ENCODE peak calls at places on chromosomes 5 and 9, in four cellular contexts. O is A673, V is GM23338, N is MM.1S. Z is an unnamed sample. For H3K4me1, the result is how much of the 10 kb centered on the place peaks cover.

GRCh38 chr9:112443200-112443599 is 43.4 kb upstream of the KIAA1958 start:
- DNase-seq in N (peak), O (peak), V (peak), Z (no peak)

GRCh38 chr5:142600611-142601360 is 85.1 kb downstream of the FGF1 start:
- DNase-seq in O (no peak), V (no peak), N (no peak), Z (peak)

GRCh38 chr5:19172926-19173425 is 815.0 kb downstream of the CDH18 start:
- DNase-seq in N (no peak), O (no peak), V (no peak), Z (no peak)

GRCh38 chr5:115770466-115770865 is 46.0 kb downstream of the CDO1 start:
- DNase-seq in O (peak), V (peak), N (no peak), Z (no peak)

GRCh38 chr9:13770956-13771355 is 491.5 kb upstream of the MPDZ start:
- DNase-seq in V (no peak), O (no peak), N (no peak), Z (no peak)

GRCh38 chr9:91802391-91802790 is 147.6 kb downstream of the ROR2 start:
- DNase-seq in O (no peak), N (no peak), V (no peak), Z (no peak)

GRCh38 chr5:4188704-4189103 is 593.1 kb downstream of the IRX1 start:
- DNase-seq in V (no peak), N (no peak), O (no peak), Z (no peak)

GRCh38 chr9:110069326-110070248 is 138.4 kb downstream of the C9orf152 start:
- DNase-seq in V (no peak), N (no peak), O (peak), Z (no peak)

GRCh38 chr5:62791059-62791458 is 212.4 kb downstream of the LRRC70 start:
- DNase-seq in O (peak), V (peak), N (peak), Z (peak)

GRCh38 chr5:83470920-83471404 is 582 bp upstream of the VCAN start:
- DNase-seq in O (no peak), N (no peak), V (peak), Z (peak)

GRCh38 chr9:93954436-93955355 is at the start of gene BARX1:
- DNase-seq in V (peak), N (no peak), O (peak), Z (no peak)
- TF ChIP-seq EZH2 in V (peak), N (no peak), O (peak), Z (peak)

DNA sequence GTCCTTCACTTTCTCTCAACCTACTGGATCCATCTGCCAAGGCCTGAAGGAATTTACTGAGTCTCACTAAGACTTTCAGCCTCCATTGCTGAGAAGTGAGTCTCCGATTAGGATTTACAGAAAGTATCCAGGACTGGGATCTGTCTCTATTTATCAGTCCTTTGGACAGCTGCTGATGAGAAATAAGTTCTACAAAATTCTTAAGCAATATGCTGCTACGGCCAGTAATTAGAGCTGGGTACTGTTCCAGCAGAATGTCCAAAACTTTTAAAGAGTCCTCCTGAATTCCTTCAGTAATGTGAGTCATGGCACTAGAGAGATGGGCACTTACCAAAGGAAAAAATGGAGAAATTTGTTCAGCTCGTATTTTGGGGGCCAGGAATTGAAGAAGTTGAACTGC is 5.9 kb downstream of the TEX10 start:
- DNase-seq in N (no peak), O (no peak), V (no peak), Z (no peak)
- H3K4me1 ChIP-seq in N (under half), O (under half), V (under half), Z (under half)

DNA sequence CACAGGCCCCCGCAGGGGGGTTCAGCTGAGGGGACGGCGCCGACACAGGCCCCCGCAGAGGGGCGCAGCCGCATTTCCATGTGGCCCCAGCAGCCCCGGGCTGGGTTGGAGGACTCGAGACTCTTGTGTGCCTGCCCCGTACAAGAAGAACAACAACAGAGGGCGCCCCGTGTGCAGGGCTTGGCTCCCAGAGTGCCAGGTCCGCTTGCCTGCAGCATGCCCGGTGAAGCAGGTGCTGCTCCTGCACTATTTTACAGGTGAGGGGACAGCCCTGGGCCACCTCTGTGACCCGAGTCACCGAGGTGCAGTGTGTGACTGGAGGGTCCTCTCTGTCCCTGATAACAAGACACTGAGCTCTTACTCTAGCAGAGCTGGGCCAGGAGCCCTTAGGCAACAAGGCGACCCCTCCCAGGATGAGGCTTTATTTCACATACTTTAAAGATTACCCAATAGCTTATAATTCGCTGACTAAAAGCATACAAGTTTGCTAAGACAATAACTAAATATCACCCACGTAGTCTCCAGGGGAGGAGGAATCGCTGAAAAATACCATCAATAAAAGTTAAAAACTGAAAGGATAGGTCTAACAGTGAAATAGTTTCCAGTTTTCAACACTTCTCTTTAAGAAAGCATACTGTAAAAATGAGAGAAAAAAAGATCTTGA is 41.7 kb upstream of the SLC9A3 start:
- DNase-seq in O (no peak), N (no peak), V (peak), Z (no peak)
- TF ChIP-seq EZH2 in O (no peak), N (no peak), V (no peak), Z (no peak)

GRCh38 chr9:126619336-126619919 is 5.7 kb downstream of the LMX1B start:
- DNase-seq in O (no peak), V (peak), N (no peak), Z (no peak)
- H3K4me1 ChIP-seq in O (under half), V (half or more), N (under half), Z (under half)